ENCODE peak calls at places on chromosomes 5 and 9, in four cellular contexts. One of them, this sample, is unnamed.

GRCh38 chr5:55385227-55385626 is 77.4 kb downstream of the MTREX start:
- DNase-seq in right lobe of liver: no peak
- DNase-seq in left colon: no peak
- DNase-seq in left cardiac atrium: no peak
- DNase-seq in this sample: no peak

GRCh38 chr5:138662599-138662998 is 87.4 kb upstream of the HSPA9 start:
- DNase-seq in right lobe of liver: no peak
- DNase-seq in left colon: no peak
- DNase-seq in left cardiac atrium: no peak
- DNase-seq in this sample: no peak

GRCh38 chr5:55160493-55161209 is 680 bp downstream of the GPX8 start:
- DNase-seq in right lobe of liver: no peak
- DNase-seq in left cardiac atrium: peak
- DNase-seq in left colon: peak
- DNase-seq in this sample: peak

GRCh38 chr9:127647451-127647850 is 35.4 kb downstream of the STXBP1 start:
- DNase-seq in left colon: no peak
- DNase-seq in left cardiac atrium: no peak
- DNase-seq in right lobe of liver: no peak
- DNase-seq in this sample: no peak

GRCh38 chr9:114229236-114229635 is 73.9 kb downstream of the COL27A1 start:
- DNase-seq in left cardiac atrium: no peak
- DNase-seq in left colon: no peak
- DNase-seq in right lobe of liver: no peak
- DNase-seq in this sample: no peak

GRCh38 chr5:151662805-151663204 is 23.9 kb downstream of the SPARC start:
- DNase-seq in left colon: no peak
- DNase-seq in right lobe of liver: no peak
- DNase-seq in left cardiac atrium: no peak
- DNase-seq in this sample: no peak

GRCh38 chr5:91288517-91288916 is 94.6 kb downstream of the ARRDC3 start:
- DNase-seq in left cardiac atrium: no peak
- DNase-seq in right lobe of liver: no peak
- DNase-seq in left colon: no peak
- DNase-seq in this sample: no peak

GRCh38 chr5:173634465-173634983 is 18.1 kb upstream of the BOD1 start:
- DNase-seq in left colon: no peak
- DNase-seq in left cardiac atrium: no peak
- DNase-seq in right lobe of liver: no peak
- DNase-seq in this sample: no peak

GRCh38 chr5:73419414-73420390 is 28.9 kb downstream of the FOXD1 start:
- DNase-seq in left colon: no peak
- DNase-seq in left cardiac atrium: no peak
- DNase-seq in right lobe of liver: no peak
- DNase-seq in this sample: no peak

GRCh38 chr5:167998148-167998767 is 293.2 kb upstream of the WWC1 start:
- DNase-seq in left colon: no peak
- DNase-seq in right lobe of liver: no peak
- DNase-seq in left cardiac atrium: no peak
- DNase-seq in this sample: no peak

GRCh38 chr9:134375430-134376385 is 49.5 kb downstream of the RXRA start:
- DNase-seq in left colon: no peak
- DNase-seq in right lobe of liver: peak
- DNase-seq in left cardiac atrium: peak
- DNase-seq in this sample: peak

GRCh38 chr9:137385061-137385655 is 37.8 kb downstream of the EXD3 start:
- DNase-seq in left cardiac atrium: peak
- DNase-seq in right lobe of liver: peak
- DNase-seq in left colon: no peak
- DNase-seq in this sample: no peak

GRCh38 chr9:1939926-1940368 is 75.2 kb upstream of the SMARCA2 start:
- DNase-seq in right lobe of liver: no peak
- DNase-seq in left colon: peak
- DNase-seq in left cardiac atrium: no peak
- DNase-seq in this sample: peak

GRCh38 chr5:135478938-135479337 is 26.8 kb upstream of the TIFAB start:
- DNase-seq in left colon: no peak
- DNase-seq in right lobe of liver: no peak
- DNase-seq in left cardiac atrium: no peak
- DNase-seq in this sample: no peak

GRCh38 chr9:13358128-13358527 is 78.6 kb upstream of the MPDZ start:
- DNase-seq in left colon: no peak
- DNase-seq in right lobe of liver: no peak
- DNase-seq in left cardiac atrium: no peak
- DNase-seq in this sample: no peak

GRCh38 chr5:164608507-164608906 is 1103.1 kb downstream of the MAT2B start:
- DNase-seq in left cardiac atrium: no peak
- DNase-seq in right lobe of liver: no peak
- DNase-seq in left colon: no peak
- DNase-seq in this sample: no peak

GRCh38 chr5:56543431-56544385 is 271.6 kb upstream of the MAP3K1 start:
- DNase-seq in left colon: no peak
- DNase-seq in left cardiac atrium: no peak
- DNase-seq in right lobe of liver: no peak
- DNase-seq in this sample: no peak

GRCh38 chr9:72322259-72322658 is 42.7 kb downstream of the ZFAND5 start:
- DNase-seq in left colon: no peak
- DNase-seq in right lobe of liver: no peak
- DNase-seq in left cardiac atrium: no peak
- DNase-seq in this sample: no peak

GRCh38 chr5:139848508-139849100 is 53.0 kb downstream of the PSD2 start:
- DNase-seq in left colon: peak
- DNase-seq in right lobe of liver: peak
- DNase-seq in left cardiac atrium: peak
- DNase-seq in this sample: peak

GRCh38 chr5:43482490-43483064 is 1.1 kb downstream of the TMEM267 start:
- DNase-seq in left cardiac atrium: no peak
- DNase-seq in left colon: no peak
- DNase-seq in right lobe of liver: no peak
- DNase-seq in this sample: no peak

GRCh38 chr9:113386571-113387393 is 10.0 kb upstream of the HDHD3 start:
- DNase-seq in right lobe of liver: no peak
- DNase-seq in left cardiac atrium: no peak
- DNase-seq in left colon: peak
- DNase-seq in this sample: no peak

GRCh38 chr5:59548807-59549357 is 344.6 kb downstream of the PDE4D start:
- DNase-seq in left colon: no peak
- DNase-seq in left cardiac atrium: no peak
- DNase-seq in right lobe of liver: no peak
- DNase-seq in this sample: no peak

GRCh38 chr5:170434953-170435605 is 45.9 kb upstream of the KCNMB1 start:
- DNase-seq in right lobe of liver: peak
- DNase-seq in left colon: peak
- DNase-seq in left cardiac atrium: peak
- DNase-seq in this sample: peak

GRCh38 chr5:179461576-179461975 is 88.8 kb upstream of the RUFY1 start:
- DNase-seq in left cardiac atrium: no peak
- DNase-seq in left colon: no peak
- DNase-seq in right lobe of liver: no peak
- DNase-seq in this sample: no peak

GRCh38 chr9:78319197-78320029 is 22.5 kb downstream of the PSAT1 start:
- DNase-seq in left cardiac atrium: no peak
- DNase-seq in left colon: no peak
- DNase-seq in right lobe of liver: no peak
- DNase-seq in this sample: no peak

GRCh38 chr5:143188692-143189091 is 214.8 kb downstream of the NR3C1 start:
- DNase-seq in left cardiac atrium: no peak
- DNase-seq in left colon: no peak
- DNase-seq in right lobe of liver: no peak
- DNase-seq in this sample: no peak